ENCODE peak calls at places on chromosomes 2 and 18, in eight cellular contexts. C is GM23248, E is hepatocyte, P is brain microvascular endothelial cell, S is left lung, V is Peyer's patch, Y is right lobe of liver, J is body of pancreas. H is an unnamed sample.

GRCh38 chr2:126774761-126775160 is 118.8 kb downstream of the GYPC start:
- DNase-seq in C (no peak), J (no peak), Y (no peak), E (no peak), P (no peak), V (no peak), S (no peak), H (no peak)

GRCh38 chr2:39118786-39119499 is 1.9 kb downstream of the SOS1 start:
- DNase-seq in J (no peak), V (no peak), C (peak; percentile 75), S (no peak), P (no peak), Y (no peak), E (peak; percentile 8), H (no peak)

GRCh38 chr2:85893428-85894258 is 4.9 kb upstream of the ST3GAL5 start:
- DNase-seq in S (no peak), J (no peak), Y (no peak), P (peak; percentile 64), E (no peak), V (no peak), C (peak; percentile 76), H (no peak)

GRCh38 chr2:209687261-209687660 is 84.4 kb upstream of the UNC80 start:
- DNase-seq in J (no peak), Y (no peak), V (no peak), P (no peak), E (no peak), S (no peak), C (peak; percentile 59), H (no peak)

GRCh38 chr18:23574611-23575308 is 11.5 kb downstream of the NPC1 start:
- DNase-seq in P (no peak), E (no peak), V (no peak), C (no peak), Y (no peak), S (no peak), J (no peak), H (no peak)

GRCh38 chr2:47868611-47869352 is 37.5 kb downstream of the FBXO11 start:
- DNase-seq in V (no peak), S (no peak), E (no peak), J (no peak), P (no peak), Y (no peak), C (no peak), H (no peak)

GRCh38 chr2:233360771-233361176 is 6.5 kb downstream of the DGKD start:
- DNase-seq in P (no peak), Y (no peak), V (no peak), J (no peak), S (no peak), C (no peak), E (peak; percentile 55), H (no peak)

GRCh38 chr2:235868645-235869044 is 299.5 kb downstream of the GBX2 start:
- DNase-seq in C (no peak), P (no peak), J (no peak), E (no peak), V (no peak), S (no peak), Y (no peak), H (no peak)

GRCh38 chr2:98134138-98134537 is 47.2 kb downstream of the VWA3B start:
- DNase-seq in C (peak; percentile 10), S (peak; percentile 47), V (no peak), E (no peak), Y (no peak), P (no peak), J (no peak), H (no peak)

GRCh38 chr2:96730212-96730611 is 9.7 kb downstream of the LMAN2L start:
- DNase-seq in P (peak; percentile 29), S (no peak), J (no peak), C (peak; percentile 77), Y (no peak), E (no peak), V (no peak), H (no peak)

GRCh38 chr18:51614033-51614432 is 416.6 kb upstream of the MEX3C start:
- DNase-seq in Y (no peak), J (no peak), S (no peak), V (no peak), P (peak; percentile 48), C (peak; percentile 50), E (peak; percentile 87), H (no peak)

GRCh38 chr2:189696223-189696622 is 21.8 kb downstream of the ANKAR start:
- DNase-seq in Y (no peak), P (no peak), E (no peak), V (no peak), C (no peak), J (no peak), S (no peak), H (no peak)

GRCh38 chr2:75592028-75592427 is 31.3 kb upstream of the EVA1A start:
- DNase-seq in P (no peak), E (peak; percentile 50), S (no peak), J (no peak), Y (no peak), C (peak; percentile 91), V (no peak), H (no peak)

GRCh38 chr18:57839942-57840381 is 36.8 kb upstream of the ATP8B1 start:
- DNase-seq in E (no peak), Y (no peak), P (peak; percentile 85), C (peak; percentile 69), V (no peak), S (no peak), J (no peak), H (no peak)

GRCh38 chr18:22983175-22983574 is 50.0 kb downstream of the RBBP8 start:
- DNase-seq in S (no peak), Y (no peak), P (no peak), C (peak; percentile 79), J (no peak), E (peak; percentile 35), V (no peak), H (no peak)

GRCh38 chr18:3138274-3138975 is 81.3 kb downstream of the MYOM1 start:
- DNase-seq in C (no peak), P (no peak), J (no peak), V (no peak), S (no peak), E (no peak), Y (no peak), H (no peak)
- H3K36me3 ChIP-seq in C (no peaks in the 10 kb centered on the region), P (no peaks in the 10 kb centered on the region), J (no peaks in the 10 kb centered on the region), V (no peaks in the 10 kb centered on the region), S (no peaks in the 10 kb centered on the region), E (no peaks in the 10 kb centered on the region), Y (peaks cover 10% of the 10 kb centered on the region), H (no peaks in the 10 kb centered on the region)

DNA sequence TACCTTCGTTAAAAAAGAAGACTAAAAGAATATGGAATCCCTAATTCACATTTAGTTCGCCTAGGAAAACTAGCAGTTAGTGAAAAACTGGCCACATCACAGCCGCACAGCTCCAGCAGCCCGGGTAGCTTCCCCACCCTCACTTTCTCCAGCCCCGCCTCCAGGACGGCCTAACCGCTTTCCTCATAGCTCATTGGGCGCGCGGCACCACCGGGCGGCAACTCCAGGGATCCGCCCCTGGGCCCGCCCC is 193 bp upstream of the MIB1 start:
- DNase-seq in Y (peak; percentile 99), J (peak; percentile 99), E (peak; percentile 100), V (peak; percentile 99), P (peak; percentile 96), C (peak; percentile 99), S (peak; percentile 98), H (peak; percentile 98)
- H3K4me3 ChIP-seq in Y (peak overlapping the region; percentile 90), J (no peak overlapping the region), E (peak overlapping the region; percentile 10), V (peak overlapping the region; percentile 94), P (peak overlapping the region; percentile 86), C (peak overlapping the region; percentile 94), S (peak overlapping the region; percentile 93), H (peak overlapping the region; percentile 98)

DNA sequence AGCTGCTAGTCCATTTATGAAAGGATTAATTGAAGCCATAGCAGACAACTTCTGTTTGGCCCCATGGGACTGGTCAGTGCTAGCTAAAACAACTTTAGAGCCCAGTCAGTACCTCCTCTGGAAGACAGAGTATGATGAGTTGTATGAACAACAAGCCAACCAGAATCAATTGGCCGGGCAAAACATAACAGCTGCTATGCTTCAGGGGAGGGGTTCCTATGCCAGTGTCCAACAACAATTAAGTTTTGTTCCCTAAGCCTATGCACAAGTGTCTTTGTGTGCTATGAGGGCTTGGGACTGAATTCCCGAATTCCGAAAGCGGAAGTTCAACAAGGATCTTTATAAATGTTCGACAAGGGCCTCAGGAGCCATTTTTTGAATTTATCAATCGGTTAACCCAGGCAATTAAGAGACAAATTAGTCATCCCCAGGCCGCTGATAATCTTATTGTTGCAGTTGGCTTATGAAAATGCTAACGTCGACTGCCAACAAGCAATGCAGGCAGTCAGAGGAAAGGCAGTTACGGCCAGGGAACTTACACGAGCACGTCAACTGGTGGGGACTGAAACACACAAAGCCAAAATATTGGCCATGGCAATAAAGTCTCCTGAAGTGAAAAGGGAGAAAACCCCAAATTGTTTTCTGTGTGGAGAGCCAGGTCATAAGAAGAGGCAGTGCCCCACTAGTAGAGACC is 57.9 kb downstream of the ZNF638 start:
- DNase-seq in V (no peak), Y (no peak), S (no peak), P (no peak), E (no peak), J (no peak), C (no peak), H (no peak)
- H3K36me3 ChIP-seq in V (peaks cover 90% of the 10 kb centered on the region), Y (peaks cover 33% of the 10 kb centered on the region), S (no peaks in the 10 kb centered on the region), P (peaks cover 40% of the 10 kb centered on the region), E (peaks cover 3% of the 10 kb centered on the region), J (no peaks in the 10 kb centered on the region), C (peaks cover 42% of the 10 kb centered on the region), H (no peaks in the 10 kb centered on the region)

GRCh38 chr2:213150315-213150951 is 979 bp downstream of the IKZF2 start:
- DNase-seq in P (no peak), S (no peak), V (no peak), E (peak; percentile 43), Y (no peak), C (peak; percentile 53), J (peak; percentile 18), H (peak; percentile 24)

GRCh38 chr2:213147550-213147949 is 3.9 kb downstream of the IKZF2 start:
- DNase-seq in E (no peak), J (no peak), S (no peak), P (no peak), Y (no peak), C (no peak), V (no peak), H (no peak)

GRCh38 chr2:213149332-213149875 is 2.0 kb downstream of the IKZF2 start:
- DNase-seq in C (peak; percentile 54), E (no peak), V (no peak), P (no peak), J (no peak), S (no peak), Y (no peak), H (no peak)

GRCh38 chr2:213149949-213150314 is 1.5 kb downstream of the IKZF2 start:
- DNase-seq in E (no peak), S (no peak), C (peak; percentile 19), V (no peak), P (no peak), J (no peak), Y (no peak), H (no peak)

DNA sequence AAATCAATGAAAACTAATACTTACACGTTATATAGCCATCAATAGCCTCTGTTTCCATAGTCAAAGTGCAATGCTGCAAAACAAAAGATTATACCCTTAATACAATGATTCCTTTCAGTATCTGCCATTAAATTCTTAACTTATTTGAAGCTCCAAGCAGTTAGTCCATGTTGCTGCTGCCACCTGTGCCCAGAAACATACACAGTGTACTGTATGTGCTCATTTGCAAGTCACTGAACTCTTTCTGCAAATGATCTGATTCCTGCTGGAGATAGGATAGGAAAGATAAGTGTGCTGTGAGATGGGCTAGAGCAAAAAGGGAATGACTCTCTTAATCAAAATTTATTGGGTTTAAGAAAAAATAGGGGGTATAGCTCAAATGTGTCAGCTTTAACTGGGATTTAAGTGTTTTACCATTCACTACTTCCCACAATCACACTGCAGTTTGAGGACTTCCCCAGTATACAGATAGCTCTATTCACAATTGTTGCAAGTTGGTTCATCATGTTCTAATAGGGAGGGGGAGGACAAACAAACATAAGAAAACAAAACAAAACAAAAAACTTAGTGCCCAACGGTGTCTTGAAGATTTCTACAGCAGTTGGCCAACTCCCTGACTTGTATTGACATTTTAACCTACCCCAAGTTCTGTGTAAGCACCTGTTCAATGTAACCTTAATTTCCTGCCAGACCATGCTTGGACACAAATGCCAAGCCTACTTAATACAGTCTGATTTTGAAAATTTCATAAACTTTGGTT is 2.7 kb downstream of the IKZF2 start:
- DNase-seq in E (no peak), Y (no peak), J (no peak), V (no peak), P (no peak), C (peak; percentile 12), S (no peak), H (no peak)
- H3K4me3 ChIP-seq in E (no peak overlapping the region), Y (peak overlapping the region; percentile 37), J (no peak overlapping the region), V (no peak overlapping the region), P (peak overlapping the region; percentile 69), C (peak overlapping the region; percentile 97), S (peak overlapping the region; percentile 71), H (no peak overlapping the region)

H was measured in uterus.